ENCODE peak calls at places on chromosomes 11 and 22, in five cellular contexts. One of them, this sample, is unnamed.

GRCh38 chr22:19525116-19525660 is 978 bp upstream of the CLDN5 start:
- DNase-seq in kidney epithelial cell: no peak
- DNase-seq in endothelial cell: no peak
- DNase-seq in lower leg skin: no peak
- DNase-seq in neural progenitor cell: no peak
- DNase-seq in this sample: no peak

GRCh38 chr11:132032555-132032954 is 662.1 kb downstream of the NTM start:
- DNase-seq in kidney epithelial cell: no peak
- DNase-seq in endothelial cell: no peak
- DNase-seq in lower leg skin: no peak
- DNase-seq in neural progenitor cell: no peak
- DNase-seq in this sample: no peak

GRCh38 chr22:39567135-39567946 is 3.2 kb upstream of the CACNA1I start:
- DNase-seq in kidney epithelial cell: no peak
- DNase-seq in endothelial cell: no peak
- DNase-seq in lower leg skin: no peak
- DNase-seq in neural progenitor cell: no peak
- DNase-seq in this sample: no peak

GRCh38 chr22:44403166-44403565 is 90.4 kb upstream of the SHISAL1 start:
- DNase-seq in kidney epithelial cell: no peak
- DNase-seq in endothelial cell: no peak
- DNase-seq in lower leg skin: no peak
- DNase-seq in neural progenitor cell: no peak
- DNase-seq in this sample: no peak

GRCh38 chr11:16678466-16679116 is 59.9 kb upstream of the C11orf58 start:
- DNase-seq in kidney epithelial cell: no peak
- DNase-seq in endothelial cell: no peak
- DNase-seq in lower leg skin: no peak
- DNase-seq in neural progenitor cell: no peak
- DNase-seq in this sample: no peak

GRCh38 chr22:30301995-30302809 is 12.9 kb upstream of the CASTOR1 start:
- DNase-seq in kidney epithelial cell: no peak
- DNase-seq in endothelial cell: no peak
- DNase-seq in lower leg skin: peak; percentile 56
- DNase-seq in neural progenitor cell: no peak
- DNase-seq in this sample: no peak

GRCh38 chr22:27115816-27116256 is 458.4 kb downstream of the MIAT start:
- DNase-seq in kidney epithelial cell: peak; percentile 74
- DNase-seq in endothelial cell: no peak
- DNase-seq in lower leg skin: no peak
- DNase-seq in neural progenitor cell: no peak
- DNase-seq in this sample: no peak

GRCh38 chr11:92296138-92296515 is 71.5 kb downstream of the FAT3 start:
- DNase-seq in kidney epithelial cell: no peak
- DNase-seq in endothelial cell: no peak
- DNase-seq in lower leg skin: no peak
- DNase-seq in neural progenitor cell: no peak
- DNase-seq in this sample: peak; percentile 3

GRCh38 chr22:40426671-40427070 is 56.3 kb downstream of the SGSM3 start:
- DNase-seq in kidney epithelial cell: no peak
- DNase-seq in endothelial cell: no peak
- DNase-seq in lower leg skin: no peak
- DNase-seq in neural progenitor cell: no peak
- DNase-seq in this sample: no peak

GRCh38 chr11:76823481-76824028 is 37.2 kb upstream of the ACER3 start:
- DNase-seq in kidney epithelial cell: peak; percentile 48
- DNase-seq in endothelial cell: peak; percentile 58
- DNase-seq in lower leg skin: no peak
- DNase-seq in neural progenitor cell: no peak
- DNase-seq in this sample: peak; percentile 61

GRCh38 chr11:20671856-20672546 is 2.6 kb downstream of the NELL1 start:
- DNase-seq in kidney epithelial cell: no peak
- DNase-seq in endothelial cell: no peak
- DNase-seq in lower leg skin: no peak
- DNase-seq in neural progenitor cell: peak; percentile 47
- DNase-seq in this sample: no peak

GRCh38 chr11:2661173-2662023 is 38.4 kb downstream of the KCNQ1OT1 start:
- DNase-seq in kidney epithelial cell: no peak
- DNase-seq in endothelial cell: no peak
- DNase-seq in lower leg skin: no peak
- DNase-seq in neural progenitor cell: no peak
- DNase-seq in this sample: no peak

GRCh38 chr11:127412722-127413121 is 412.2 kb upstream of the KIRREL3 start:
- DNase-seq in kidney epithelial cell: no peak
- DNase-seq in endothelial cell: no peak
- DNase-seq in lower leg skin: no peak
- DNase-seq in neural progenitor cell: no peak
- DNase-seq in this sample: no peak

GRCh38 chr11:127411283-127411682 is 410.7 kb upstream of the KIRREL3 start:
- DNase-seq in kidney epithelial cell: no peak
- DNase-seq in endothelial cell: no peak
- DNase-seq in lower leg skin: no peak
- DNase-seq in neural progenitor cell: no peak
- DNase-seq in this sample: no peak

DNA sequence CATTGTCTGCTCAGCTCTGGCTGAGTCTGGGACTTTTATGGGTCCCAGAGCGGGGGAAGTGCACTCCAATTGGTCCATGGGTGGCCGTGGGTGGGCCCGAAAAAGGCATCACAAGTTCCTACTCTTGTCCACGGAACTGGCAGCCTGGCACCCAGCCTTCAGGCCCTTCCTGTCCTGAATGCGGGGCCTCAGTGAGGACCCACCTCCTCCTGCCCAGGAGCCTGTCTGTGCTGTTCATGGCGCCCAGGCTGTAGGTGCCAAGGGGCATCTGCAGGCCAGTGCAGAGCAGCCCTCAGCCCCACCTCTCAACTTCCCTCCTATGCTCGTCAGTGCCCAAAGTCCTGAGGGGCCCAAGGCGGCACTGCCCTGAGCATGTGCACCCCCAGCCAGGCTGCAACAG is 411.7 kb upstream of the KIRREL3 start:
- DNase-seq in kidney epithelial cell: no peak
- DNase-seq in endothelial cell: no peak
- DNase-seq in lower leg skin: no peak
- DNase-seq in neural progenitor cell: no peak
- DNase-seq in this sample: no peak
- TF ChIP-seq CTCF in kidney epithelial cell: no peak
- TF ChIP-seq CTCF in endothelial cell: no peak
- TF ChIP-seq CTCF in lower leg skin: no peak
- TF ChIP-seq CTCF in neural progenitor cell: no peak
- TF ChIP-seq CTCF in this sample: no peak

GRCh38 chr22:25111579-25112517 is 87.8 kb upstream of the CRYBB3 start:
- DNase-seq in kidney epithelial cell: no peak
- DNase-seq in endothelial cell: peak; percentile 28
- DNase-seq in lower leg skin: no peak
- DNase-seq in neural progenitor cell: no peak
- DNase-seq in this sample: no peak

GRCh38 chr22:25112538-25113253 is 87.0 kb upstream of the CRYBB3 start:
- DNase-seq in kidney epithelial cell: no peak
- DNase-seq in endothelial cell: no peak
- DNase-seq in lower leg skin: no peak
- DNase-seq in neural progenitor cell: no peak
- DNase-seq in this sample: no peak

GRCh38 chr22:25109878-25110595 is 89.6 kb upstream of the CRYBB3 start:
- DNase-seq in kidney epithelial cell: no peak
- DNase-seq in endothelial cell: no peak
- DNase-seq in lower leg skin: no peak
- DNase-seq in neural progenitor cell: no peak
- DNase-seq in this sample: no peak

GRCh38 chr22:25110596-25110845 is 89.1 kb upstream of the CRYBB3 start:
- DNase-seq in kidney epithelial cell: no peak
- DNase-seq in endothelial cell: no peak
- DNase-seq in lower leg skin: no peak
- DNase-seq in neural progenitor cell: no peak
- DNase-seq in this sample: no peak

DNA sequence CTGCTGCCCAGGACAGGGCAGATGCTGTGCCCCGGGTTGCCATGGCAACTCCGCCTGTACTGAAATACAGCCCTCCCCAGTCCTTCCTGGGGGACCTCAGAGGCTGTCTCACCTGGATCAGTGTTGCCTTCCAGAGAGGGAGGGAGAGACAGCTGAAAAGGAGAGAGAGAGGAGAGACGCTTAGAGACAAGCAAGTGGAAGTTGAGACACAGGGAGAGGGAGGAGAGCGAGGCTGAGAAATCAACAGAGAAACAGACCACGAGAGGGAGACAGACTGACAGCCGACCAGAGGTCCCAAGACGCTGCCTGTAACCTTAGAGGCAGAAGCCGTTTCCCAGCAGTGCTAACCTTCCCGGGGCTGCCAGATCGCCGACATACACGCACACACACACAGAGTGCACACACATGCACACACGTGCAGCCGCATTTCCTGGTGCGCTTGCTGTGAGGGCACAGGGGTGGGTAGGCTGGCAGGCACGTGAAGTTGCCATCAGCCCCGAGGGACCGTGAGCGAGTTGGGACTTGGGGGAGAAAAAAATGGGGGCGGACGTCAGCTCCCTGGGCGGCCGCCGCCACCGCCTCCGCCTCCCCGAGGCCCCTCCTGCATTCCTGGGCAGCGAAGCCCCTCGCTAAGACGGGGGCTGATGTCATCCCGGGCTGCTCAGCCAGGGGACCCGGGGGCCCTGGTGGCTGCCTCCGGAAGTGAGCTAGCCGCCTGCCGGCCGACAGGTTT is 88.6 kb upstream of the CRYBB3 start:
- DNase-seq in kidney epithelial cell: peak; percentile 82
- DNase-seq in endothelial cell: peak; percentile 72
- DNase-seq in lower leg skin: peak; percentile 51
- DNase-seq in neural progenitor cell: peak; percentile 91
- DNase-seq in this sample: peak; percentile 42
- TF ChIP-seq CTCF in kidney epithelial cell: peak; percentile 56
- TF ChIP-seq CTCF in endothelial cell: peak; percentile 69
- TF ChIP-seq CTCF in lower leg skin: peak; percentile 9
- TF ChIP-seq CTCF in neural progenitor cell: peak; percentile 46
- TF ChIP-seq CTCF in this sample: peak; percentile 63

DNA sequence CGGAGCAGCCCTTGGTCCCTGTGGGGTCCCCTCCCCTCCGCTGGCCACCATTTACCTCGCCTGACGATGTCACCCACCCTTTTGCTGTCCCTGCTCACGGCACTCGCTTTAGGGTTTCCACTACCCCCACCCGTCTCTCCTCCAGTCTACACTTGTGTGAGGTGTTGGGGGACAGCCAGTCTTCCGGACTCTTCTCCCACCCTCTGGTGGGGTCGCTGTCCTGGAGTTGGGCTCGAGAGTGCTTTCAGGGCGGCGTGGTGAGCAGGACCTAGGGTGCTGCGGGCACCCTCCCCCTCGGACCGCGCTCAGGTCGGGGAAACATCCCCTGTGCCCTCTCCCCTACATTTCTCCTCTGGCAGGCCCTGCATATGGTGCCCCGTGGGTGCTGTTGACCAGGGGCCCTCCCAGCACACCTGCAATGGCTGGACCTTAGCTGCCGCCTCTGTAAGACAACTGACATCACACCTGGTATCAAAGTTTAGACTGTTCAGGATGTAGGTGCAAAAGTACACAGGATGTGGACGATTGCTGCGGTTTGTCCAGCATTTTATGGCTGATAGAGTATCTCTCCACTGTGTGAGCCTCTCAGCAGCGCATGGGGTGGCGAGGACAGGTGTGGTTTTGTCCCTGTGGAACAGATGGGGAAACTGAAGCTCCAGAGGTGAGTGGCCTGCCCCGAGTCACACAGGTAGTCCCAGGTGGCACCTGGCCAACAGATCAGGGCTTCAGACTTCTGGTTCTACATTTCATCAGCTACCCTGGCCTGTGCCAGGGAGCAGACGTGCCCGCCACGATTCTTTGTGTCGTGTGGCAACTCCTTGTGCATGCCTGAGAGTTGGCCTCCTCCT is 1.1 kb downstream of the GRK2 start:
- DNase-seq in kidney epithelial cell: no peak
- DNase-seq in endothelial cell: no peak
- DNase-seq in lower leg skin: no peak
- DNase-seq in neural progenitor cell: no peak
- DNase-seq in this sample: no peak
- TF ChIP-seq CTCF in kidney epithelial cell: no peak
- TF ChIP-seq CTCF in endothelial cell: no peak
- TF ChIP-seq CTCF in lower leg skin: no peak
- TF ChIP-seq CTCF in neural progenitor cell: no peak
- TF ChIP-seq CTCF in this sample: no peak

DNA sequence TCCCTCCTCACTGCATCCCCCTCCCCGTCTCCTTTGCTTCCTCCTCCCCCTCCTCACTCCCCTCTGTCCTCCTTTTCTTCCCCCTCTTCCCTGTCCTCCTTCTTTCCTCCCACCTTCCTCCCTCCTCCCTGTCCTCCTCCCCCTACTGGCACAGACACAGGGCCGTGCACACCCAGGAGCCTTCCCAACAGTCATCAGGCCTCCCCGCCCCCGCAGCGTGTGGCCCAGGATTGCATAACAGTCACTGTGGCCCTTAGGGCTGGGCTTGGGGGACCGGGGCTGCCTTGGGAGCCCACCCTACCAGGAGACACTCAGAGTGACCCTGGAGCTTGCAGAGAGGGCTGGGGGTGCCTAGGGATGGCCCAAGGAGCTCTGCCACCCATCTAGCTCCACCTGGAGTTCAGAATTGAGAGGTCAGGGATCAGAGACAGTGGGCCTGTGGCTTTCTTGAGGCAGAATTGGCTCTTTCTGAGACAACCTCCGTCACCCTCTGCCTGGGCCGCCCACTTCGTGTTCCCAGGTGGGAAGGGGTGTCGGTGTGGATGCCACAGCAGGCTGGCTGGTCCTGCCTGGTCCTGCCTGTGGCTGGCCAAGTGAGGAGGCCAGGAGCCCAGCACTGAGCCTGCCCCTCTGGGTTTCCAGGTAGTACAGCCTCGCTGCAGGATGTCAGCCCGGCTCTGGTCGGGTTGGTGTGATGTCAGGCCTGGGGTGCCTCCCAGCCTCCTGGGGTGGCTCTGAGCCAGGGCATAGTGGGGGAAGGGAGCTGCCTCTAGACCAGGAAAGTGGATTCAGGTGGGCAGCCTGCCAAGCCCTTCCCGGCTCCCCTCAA is 1.6 kb downstream of the SPI1 start:
- DNase-seq in kidney epithelial cell: no peak
- DNase-seq in endothelial cell: no peak
- DNase-seq in lower leg skin: peak; percentile 24
- DNase-seq in neural progenitor cell: no peak
- DNase-seq in this sample: no peak
- TF ChIP-seq CTCF in kidney epithelial cell: no peak
- TF ChIP-seq CTCF in endothelial cell: no peak
- TF ChIP-seq CTCF in lower leg skin: no peak
- TF ChIP-seq CTCF in neural progenitor cell: no peak
- TF ChIP-seq CTCF in this sample: no peak

GRCh38 chr11:32071811-32072210 is 19.1 kb upstream of the RCN1 start:
- DNase-seq in kidney epithelial cell: no peak
- DNase-seq in endothelial cell: peak; percentile 42
- DNase-seq in lower leg skin: no peak
- DNase-seq in neural progenitor cell: peak; percentile 58
- DNase-seq in this sample: no peak
- TF ChIP-seq CTCF in kidney epithelial cell: peak; percentile 58
- TF ChIP-seq CTCF in endothelial cell: peak; percentile 48
- TF ChIP-seq CTCF in lower leg skin: no peak
- TF ChIP-seq CTCF in neural progenitor cell: peak; percentile 58
- TF ChIP-seq CTCF in this sample: peak; percentile 46

This sample was measured in HFF-Myc.